ENCODE peak calls at places on chromosomes 16 and 17, in five cellular contexts. A, V, J, H and E are unnamed samples.

GRCh38 chr17:81170727-81171494 is 4.9 kb upstream of the AATK start:
- DNase-seq in H (no peak), J (no peak), V (no peak), A (no peak), E (no peak)

GRCh38 chr17:34740936-34741515 is 161.6 kb downstream of the TMEM132E start:
- DNase-seq in V (no peak), A (no peak), J (no peak), H (no peak), E (no peak)

GRCh38 chr17:33674685-33675084 is 381.6 kb upstream of the ASIC2 start:
- DNase-seq in H (no peak), V (peak; percentile 73), A (no peak), J (peak; percentile 44), E (peak; percentile 70)

GRCh38 chr16:4319454-4319853 is 3.6 kb downstream of the GLIS2 start:
- DNase-seq in H (peak; percentile 49), J (no peak), V (no peak), A (no peak), E (peak; percentile 75)

GRCh38 chr16:3282103-3282746 is 1.1 kb upstream of the ZNF263 start:
- DNase-seq in A (no peak), V (no peak), J (no peak), H (no peak), E (no peak)

GRCh38 chr17:64178011-64178825 is 48.3 kb upstream of the ERN1 start:
- DNase-seq in H (no peak), V (no peak), A (no peak), J (no peak), E (no peak)

GRCh38 chr16:3158498-3159314 is 23.9 kb downstream of the ZNF213 start:
- DNase-seq in V (peak; percentile 94), J (peak; percentile 36), A (peak; percentile 85), H (peak; percentile 77), E (peak; percentile 92)

GRCh38 chr17:28142355-28142754 is 99.9 kb downstream of the NLK start:
- DNase-seq in V (no peak), H (no peak), A (no peak), J (no peak), E (no peak)

GRCh38 chr17:83183951-83184506 is 104.6 kb downstream of the METRNL start:
- DNase-seq in H (no peak), V (no peak), J (no peak), A (no peak), E (no peak)

GRCh38 chr16:28967156-28967555 is 7.4 kb upstream of the SPNS1 start:
- DNase-seq in A (no peak), V (no peak), J (no peak), H (no peak), E (no peak)

GRCh38 chr17:5035356-5035755 is at the start of gene SLC52A1:
- DNase-seq in H (no peak), V (no peak), J (no peak), A (no peak), E (no peak)

GRCh38 chr16:78490847-78491246 is 391.4 kb downstream of the WWOX start:
- DNase-seq in V (no peak), J (peak; percentile 34), A (no peak), H (no peak), E (no peak)

GRCh38 chr17:65324977-65325376 is 187.8 kb downstream of the RGS9 start:
- DNase-seq in V (no peak), A (no peak), H (no peak), J (no peak), E (no peak)

GRCh38 chr17:7932949-7933348 is 943 bp downstream of the CNTROB start:
- DNase-seq in A (peak; percentile 55), V (peak; percentile 70), H (peak; percentile 23), J (no peak), E (peak; percentile 50)

GRCh38 chr17:36714789-36715188 is 113.4 kb downstream of the MRM1 start:
- DNase-seq in A (no peak), V (no peak), H (no peak), J (no peak), E (no peak)

GRCh38 chr16:23496826-23497542 is 13.3 kb downstream of the GGA2 start:
- DNase-seq in V (peak; percentile 56), J (no peak), A (no peak), H (no peak), E (no peak)

GRCh38 chr16:84396537-84397008 is 28.2 kb downstream of the ATP2C2 start:
- DNase-seq in V (no peak), J (no peak), H (no peak), A (peak; percentile 12), E (no peak)

GRCh38 chr17:73536700-73537680 is 107.3 kb downstream of the SDK2 start:
- DNase-seq in H (no peak), A (no peak), V (no peak), J (no peak), E (no peak)

GRCh38 chr16:21101631-21102420 is 48.8 kb downstream of the DNAH3 start:
- DNase-seq in V (peak; percentile 29), J (no peak), A (peak; percentile 53), H (no peak), E (peak; percentile 29)

GRCh38 chr16:75555707-75556512 is at the start of gene TMEM231:
- DNase-seq in J (peak; percentile 97), V (peak; percentile 97), H (peak; percentile 89), A (peak; percentile 90), E (peak; percentile 96)

GRCh38 chr17:40963838-40964237 is 2.9 kb downstream of the KRT39 start:
- DNase-seq in A (peak; percentile 44), H (no peak), J (no peak), V (no peak), E (peak; percentile 25)

GRCh38 chr17:72193395-72194106 is 72.7 kb downstream of the SOX9 start:
- DNase-seq in A (no peak), J (no peak), V (peak; percentile 45), H (no peak), E (no peak)

GRCh38 chr17:53032861-53033271 is 789.9 kb upstream of the KIF2B start:
- DNase-seq in A (no peak), H (no peak), V (no peak), J (no peak), E (peak; percentile 0)

GRCh38 chr17:48791128-48792032 is 25.6 kb downstream of the TTLL6 start:
- DNase-seq in J (no peak), A (peak; percentile 76), H (no peak), V (peak; percentile 77), E (peak; percentile 78)

GRCh38 chr16:29809850-29810698 is 1.9 kb upstream of the PRRT2 start:
- DNase-seq in J (peak; percentile 12), A (no peak), V (no peak), H (no peak), E (no peak)

GRCh38 chr17:15026088-15026487 is 239.0 kb downstream of the PMP22 start:
- DNase-seq in A (no peak), H (no peak), J (no peak), V (no peak), E (no peak)

GRCh38 chr16:3857189-3858013 is 23.1 kb downstream of the CREBBP start:
- DNase-seq in J (no peak), V (peak; percentile 30), H (no peak), A (peak; percentile 77), E (peak; percentile 83)

GRCh38 chr17:72409405-72410002 is 288.7 kb downstream of the SOX9 start:
- DNase-seq in V (no peak), J (no peak), A (no peak), H (no peak), E (peak; percentile 34)

GRCh38 chr16:15493416-15494181 is 59.2 kb downstream of the BMERB1 start:
- DNase-seq in A (peak; percentile 84), H (no peak), J (no peak), V (no peak), E (no peak)